ENCODE peak calls at places on chromosomes 13 and 19, in ten cellular contexts. K is nephron progenitor cell; U is anterior cingulate cortex; Y is naive thymus-derived CD8-positive, alpha-beta T cell; H is foreskin fibroblast; Z is posterior cingulate gyrus; X is mucosa of descending colon; V is AG08396; E is endothelial cell; W is GM12891. N is an unnamed sample.

GRCh38 chr19:19677579-19677978 is 8.9 kb downstream of the ZNF101 start:
- DNase-seq in Y (no peak), V (no peak), W (no peak), E (no peak), K (no peak), U (no peak), Z (no peak), H (no peak), X (no peak), N (no peak)

GRCh38 chr13:41694902-41695301 is 237.6 kb downstream of the RGCC start:
- DNase-seq in V (peak), U (no peak), E (no peak), K (no peak), Y (no peak), Z (no peak), X (no peak), W (peak), H (peak), N (no peak)

GRCh38 chr19:16661480-16662034 is 618 bp downstream of the TMEM38A start:
- DNase-seq in V (no peak), U (peak), Z (no peak), W (no peak), H (no peak), X (peak), E (no peak), Y (no peak), K (peak), N (no peak)

GRCh38 chr13:109205315-109205714 is 575.9 kb downstream of the MYO16 start:
- DNase-seq in Y (no peak), U (no peak), X (no peak), E (no peak), H (no peak), Z (no peak), W (no peak), V (no peak), K (no peak), N (no peak)

GRCh38 chr13:97258801-97259200 is 36.7 kb downstream of the MBNL2 start:
- DNase-seq in V (no peak), Y (no peak), W (no peak), X (no peak), K (no peak), H (no peak), U (no peak), Z (no peak), E (no peak), N (no peak)

GRCh38 chr13:33640832-33641231 is 177.1 kb upstream of the RFC3 start:
- DNase-seq in W (no peak), X (no peak), V (no peak), Y (no peak), E (no peak), Z (no peak), H (no peak), U (no peak), K (no peak), N (no peak)

GRCh38 chr19:45973564-45974338 is at the start of gene NOVA2:
- DNase-seq in X (peak), U (peak), H (peak), K (peak), Z (peak), Y (no peak), E (peak), V (peak), W (no peak), N (peak)

GRCh38 chr19:15177269-15178116 is 23.3 kb downstream of the NOTCH3 start:
- DNase-seq in X (peak), H (peak), U (peak), E (peak), Y (peak), W (peak), Z (peak), V (peak), K (peak), N (peak)

GRCh38 chr13:53200498-53201453 is 172.2 kb downstream of the OLFM4 start:
- DNase-seq in Y (no peak), Z (no peak), E (peak), X (peak), V (peak), U (no peak), H (no peak), W (no peak), K (peak), N (no peak)

GRCh38 chr13:35920816-35921215 is 210.4 kb downstream of the DCLK1 start:
- DNase-seq in Z (no peak), W (no peak), E (no peak), U (no peak), K (no peak), V (no peak), X (no peak), H (no peak), Y (no peak), N (no peak)

GRCh38 chr13:27159806-27160563 is 11.6 kb downstream of the USP12 start:
- DNase-seq in K (no peak), Y (no peak), W (no peak), E (no peak), H (no peak), Z (no peak), U (no peak), X (no peak), V (no peak), N (no peak)

GRCh38 chr19:4444765-4445741 is 12.5 kb downstream of the UBXN6 start:
- DNase-seq in E (no peak), U (no peak), X (no peak), H (peak), W (no peak), V (no peak), K (peak), Z (no peak), Y (no peak), N (no peak)

GRCh38 chr19:18697680-18698079 is 14.2 kb downstream of the CRTC1 start:
- DNase-seq in U (no peak), Z (no peak), X (peak), W (no peak), Y (no peak), E (no peak), H (no peak), K (no peak), V (no peak), N (no peak)

GRCh38 chr13:51822106-51822840 is 18.3 kb upstream of the DHRS12 start:
- DNase-seq in K (no peak), H (no peak), Z (no peak), Y (no peak), V (no peak), W (no peak), E (no peak), U (no peak), X (no peak), N (no peak)

GRCh38 chr19:3206216-3206953 is 18.1 kb upstream of the CELF5 start:
- DNase-seq in X (no peak), V (no peak), U (no peak), Y (no peak), K (no peak), H (no peak), W (no peak), E (no peak), Z (no peak), N (no peak)

GRCh38 chr13:86085890-86086289 is 286.7 kb upstream of the SLITRK6 start:
- DNase-seq in H (no peak), V (no peak), U (no peak), X (no peak), K (no peak), W (no peak), Z (no peak), Y (no peak), E (no peak), N (no peak)

GRCh38 chr13:99432637-99433542 is 68.4 kb upstream of the TM9SF2 start:
- DNase-seq in U (no peak), Z (peak), X (peak), W (peak), H (peak), E (peak), V (peak), Y (peak), K (peak), N (no peak)

GRCh38 chr19:3698386-3698950 is 1.8 kb downstream of the PIP5K1C start:
- DNase-seq in V (no peak), Z (no peak), X (no peak), U (no peak), W (no peak), H (no peak), Y (peak), K (no peak), E (no peak), N (no peak)

GRCh38 chr13:75803175-75803611 is 167.1 kb downstream of the LMO7 start:
- DNase-seq in U (no peak), K (no peak), H (no peak), Z (no peak), E (no peak), X (no peak), V (no peak), W (no peak), Y (peak), N (no peak)

GRCh38 chr19:17541184-17541759 is 14.2 kb upstream of the COLGALT1 start:
- DNase-seq in X (no peak), K (no peak), Y (no peak), W (no peak), V (no peak), E (no peak), H (no peak), U (no peak), Z (no peak), N (no peak)

GRCh38 chr13:53775807-53776206 is 747.2 kb downstream of the OLFM4 start:
- DNase-seq in E (no peak), W (no peak), H (no peak), Y (no peak), Z (no peak), X (no peak), K (no peak), V (no peak), U (no peak), N (no peak)

GRCh38 chr19:1882089-1882785 is 3.1 kb downstream of the ABHD17A start:
- DNase-seq in Z (peak), W (no peak), V (no peak), H (no peak), X (peak), E (peak), K (no peak), U (peak), Y (peak), N (no peak)

GRCh38 chr13:65336106-65336603 is 1894.0 kb downstream of the PCDH9 start:
- DNase-seq in Y (no peak), H (no peak), W (no peak), U (no peak), E (no peak), Z (no peak), V (no peak), X (no peak), K (no peak), N (no peak)

GRCh38 chr19:6730941-6731670 is 6.3 kb downstream of the GPR108 start:
- DNase-seq in H (no peak), Z (no peak), K (no peak), Y (no peak), W (no peak), E (no peak), V (no peak), X (peak), U (no peak), N (no peak)

GRCh38 chr19:34345934-34346333 is 19.1 kb upstream of the GPI start:
- DNase-seq in Y (peak), H (peak), Z (peak), K (peak), E (peak), U (peak), X (peak), W (peak), V (peak), N (peak)

GRCh38 chr19:41706741-41707501 is 1.5 kb upstream of the CEACAM5 start:
- DNase-seq in E (peak), V (peak), X (peak), Y (peak), Z (no peak), W (peak), U (peak), H (no peak), K (no peak), N (peak)

GRCh38 chr13:81406022-81406421 is 1065.1 kb upstream of the SPRY2 start:
- DNase-seq in K (no peak), X (no peak), U (no peak), Z (no peak), Y (no peak), V (no peak), E (no peak), W (no peak), H (no peak), N (no peak)

GRCh38 chr19:54507824-54508223 is 5.2 kb downstream of the LAIR2 start:
- DNase-seq in V (no peak), Z (no peak), H (no peak), U (no peak), X (no peak), Y (no peak), K (no peak), E (no peak), W (no peak), N (no peak)

GRCh38 chr19:49469828-49470614 is 4.0 kb upstream of the FLT3LG start:
- DNase-seq in H (no peak), X (peak), Y (peak), E (no peak), U (no peak), W (no peak), Z (no peak), V (no peak), K (no peak), N (peak)

GRCh38 chr13:75407473-75407872 is 74.5 kb downstream of the TBC1D4 start:
- DNase-seq in K (no peak), U (no peak), Z (no peak), V (no peak), X (no peak), E (no peak), W (no peak), Y (no peak), H (no peak), N (no peak)

GRCh38 chr19:17824339-17824738 is 3.0 kb upstream of the INSL3 start:
- DNase-seq in W (no peak), U (no peak), V (no peak), Z (no peak), E (no peak), K (no peak), X (no peak), Y (no peak), H (no peak), N (no peak)

N was measured in GM18507.